ENCODE peak calls at places on chromosomes 13 and 19, in ten cellular contexts. Y is mucosa of gallbladder; T is T-helper 1 cell; C is T-helper 2 cell treated with Interferon-gamma antibody and Interleukin-4, amounts not matched to agents 5 μg/mL and 100 μg/mL, for 36 hours; B is WTC11; G is activated CD8-positive, alpha-beta memory T cell treated with anti-CD3 and anti-CD28 coated beads for 1 hour; E is EH; H is NT2/D1; Z is dermis microvascular lymphatic vessel endothelial cell; W is EL. Q is an unnamed sample.

GRCh38 chr19:4042731-4043082 is 24.0 kb downstream of the ZBTB7A start:
- DNase-seq in B (no peak), H (no peak), E (no peak), C (no peak), T (no peak), Z (no peak), W (no peak), G (no peak), Y (peak), Q (no peak)

GRCh38 chr13:112447761-112448603 is 71.8 kb downstream of the SPACA7 start:
- DNase-seq in C (no peak), B (no peak), T (no peak), G (no peak), H (no peak), Y (peak), W (no peak), E (no peak), Z (no peak), Q (no peak)

GRCh38 chr13:91031508-91031907 is 316.0 kb upstream of the MIR17HG start:
- DNase-seq in B (no peak), Y (no peak), E (no peak), T (no peak), W (no peak), G (no peak), C (no peak), Z (no peak), H (no peak), Q (no peak)

GRCh38 chr19:34430738-34431625 is 2.8 kb downstream of the UBA2 start:
- DNase-seq in T (peak), Z (peak), G (no peak), W (peak), E (peak), C (peak), B (peak), H (no peak), Y (no peak), Q (no peak)

GRCh38 chr13:50015750-50016149 is 506 bp downstream of the KCNRG start:
- DNase-seq in E (no peak), C (no peak), G (no peak), H (peak), W (no peak), Y (no peak), Z (no peak), B (no peak), T (no peak), Q (no peak)

GRCh38 chr19:46856062-46857022 is 4.5 kb upstream of the ARHGAP35 start:
- DNase-seq in C (peak), E (peak), G (peak), B (peak), Z (peak), W (peak), H (peak), T (peak), Y (peak), Q (peak)

GRCh38 chr13:99941911-99942310 is 29.7 kb downstream of the ZIC5 start:
- DNase-seq in G (no peak), Z (peak), C (no peak), T (no peak), E (no peak), Y (no peak), W (no peak), B (no peak), H (no peak), Q (no peak)

GRCh38 chr13:65600702-65601101 is 1629.4 kb downstream of the PCDH9 start:
- DNase-seq in W (peak), Z (no peak), C (no peak), T (no peak), G (no peak), B (no peak), H (no peak), E (peak), Y (no peak), Q (no peak)

GRCh38 chr13:112141643-112142400 is 74.9 kb downstream of the SOX1 start:
- DNase-seq in E (no peak), T (no peak), H (no peak), W (no peak), C (no peak), G (no peak), Z (no peak), B (no peak), Y (no peak), Q (no peak)

GRCh38 chr19:38971672-38972071 is 3.9 kb downstream of the FBXO17 start:
- DNase-seq in E (peak), C (no peak), Z (no peak), W (no peak), H (no peak), T (no peak), Y (no peak), B (no peak), G (no peak), Q (no peak)

Q was measured in glutamatergic neuron.